ENCODE peak calls at places on chromosomes 12 and 14, in six cellular contexts. H is AG09319; E is NCI-H1105; A is HS-27A; K is activated T-helper 1 cell treated with anti-CD3 and anti-CD28 coated beads, Interleukin-2, amount 50 U/mL, for 16 hours; I is choroid plexus epithelial cell. F is an unnamed sample.

GRCh38 chr14:76056128-76056527 is 70.6 kb downstream of the IFT43 start:
- DNase-seq in K (no peak), A (no peak), I (peak; percentile 47), H (no peak), E (no peak), F (no peak)

GRCh38 chr14:93120952-93121834 is 5.5 kb upstream of the ITPK1 start:
- DNase-seq in A (no peak), I (no peak), K (no peak), E (no peak), H (no peak), F (no peak)

GRCh38 chr12:46209914-46210834 is 58.7 kb downstream of the SLC38A1 start:
- DNase-seq in I (no peak), A (no peak), K (no peak), E (peak; percentile 97), H (no peak), F (no peak)

GRCh38 chr12:127809236-127809635 is 457.7 kb upstream of the TMEM132C start:
- DNase-seq in I (peak; percentile 72), H (peak; percentile 16), E (no peak), K (no peak), A (no peak), F (no peak)

GRCh38 chr14:55915464-55915863 is 202.7 kb upstream of the PELI2 start:
- DNase-seq in E (no peak), I (peak; percentile 61), K (no peak), H (no peak), A (no peak), F (no peak)

GRCh38 chr12:12357697-12358476 is 1.0 kb downstream of the BORCS5 start:
- DNase-seq in E (peak; percentile 57), A (no peak), K (no peak), I (no peak), H (no peak), F (no peak)

GRCh38 chr12:12661086-12661485 is 34.9 kb downstream of the GPR19 start:
- DNase-seq in H (peak; percentile 39), E (no peak), K (no peak), A (peak; percentile 54), I (peak; percentile 79), F (no peak)

GRCh38 chr12:113961921-113962710 is 4.0 kb downstream of the RBM19 start:
- DNase-seq in K (no peak), I (peak; percentile 69), H (no peak), A (no peak), E (no peak), F (no peak)

GRCh38 chr12:9731797-9732196 is 1.1 kb downstream of the CLECL1 start:
- DNase-seq in A (no peak), H (no peak), E (no peak), K (no peak), I (peak; percentile 10), F (no peak)

GRCh38 chr14:26765768-26766550 is 168.1 kb upstream of the NOVA1 start:
- DNase-seq in K (no peak), A (no peak), I (peak; percentile 84), E (no peak), H (peak; percentile 88), F (no peak)

F was measured in activated gamma-delta T cell.